ENCODE peak calls at places on chromosomes 12 and 14, in five cellular contexts. D, R, P, F and W are unnamed samples.

GRCh38 chr12:67269632-67270578 is 747 bp downstream of the CAND1 start:
- DNase-seq in D (peak; percentile 15), R (no peak), P (peak; percentile 30), F (peak; percentile 74), W (peak; percentile 25)

GRCh38 chr14:50002926-50003212 is 110.0 kb downstream of the ARF6 start:
- DNase-seq in D (no peak), R (no peak), P (no peak), F (no peak), W (no peak)

GRCh38 chr14:72614891-72615410 is 278.9 kb downstream of the DPF3 start:
- DNase-seq in D (no peak), R (no peak), P (no peak), F (peak; percentile 33), W (no peak)

GRCh38 chr12:121789800-121790748 is 3.4 kb downstream of the RHOF start:
- DNase-seq in D (no peak), R (peak; percentile 70), P (no peak), F (no peak), W (no peak)

GRCh38 chr14:81684696-81685095 is 151.0 kb upstream of the SEL1L start:
- DNase-seq in D (no peak), R (no peak), P (no peak), F (no peak), W (no peak)

GRCh38 chr14:102095231-102095870 is 8.5 kb upstream of the HSP90AA1 start:
- DNase-seq in D (no peak), R (no peak), P (no peak), F (no peak), W (no peak)

GRCh38 chr14:23469906-23470403 is 452 bp downstream of the NGDN start:
- DNase-seq in D (no peak), R (no peak), P (no peak), F (no peak), W (no peak)

GRCh38 chr14:75047506-75047905 is 3.8 kb downstream of the MLH3 start:
- DNase-seq in D (no peak), R (no peak), P (no peak), F (no peak), W (no peak)

GRCh38 chr14:55964081-55964480 is 154.1 kb upstream of the PELI2 start:
- DNase-seq in D (no peak), R (no peak), P (no peak), F (no peak), W (no peak)

GRCh38 chr14:91332448-91333059 is 85.1 kb downstream of the CCDC88C start:
- DNase-seq in D (peak; percentile 14), R (no peak), P (no peak), F (no peak), W (no peak)

GRCh38 chr12:8992086-8992409 is 2.7 kb downstream of the KLRG1 start:
- DNase-seq in D (no peak), R (no peak), P (no peak), F (no peak), W (no peak)

GRCh38 chr14:93957751-93958566 is 18.4 kb downstream of the ASB2 start:
- DNase-seq in D (no peak), R (no peak), P (no peak), F (no peak), W (no peak)

GRCh38 chr14:92850492-92850891 is 56.4 kb downstream of the GOLGA5 start:
- DNase-seq in D (no peak), R (no peak), P (no peak), F (no peak), W (no peak)

GRCh38 chr12:2251485-2252179 is 198.8 kb downstream of the CACNA1C start:
- DNase-seq in D (no peak), R (no peak), P (no peak), F (no peak), W (peak; percentile 45)

GRCh38 chr14:32400480-32400879 is 71.4 kb downstream of the AKAP6 start:
- DNase-seq in D (no peak), R (no peak), P (no peak), F (no peak), W (no peak)

GRCh38 chr14:90091393-90091792 is 29.6 kb downstream of the KCNK13 start:
- DNase-seq in D (no peak), R (no peak), P (no peak), F (no peak), W (no peak)

GRCh38 chr12:65685514-65685913 is 138.8 kb upstream of the HMGA2 start:
- DNase-seq in D (peak; percentile 24), R (no peak), P (peak; percentile 13), F (no peak), W (peak; percentile 31)

GRCh38 chr12:18886962-18887361 is 149.0 kb downstream of the CAPZA3 start:
- DNase-seq in D (no peak), R (no peak), P (no peak), F (no peak), W (no peak)

GRCh38 chr14:68898248-68899032 is 80.7 kb downstream of the ACTN1 start:
- DNase-seq in D (no peak), R (no peak), P (no peak), F (no peak), W (no peak)

GRCh38 chr14:28083456-28083855 is 683.1 kb upstream of the FOXG1 start:
- DNase-seq in D (no peak), R (no peak), P (no peak), F (no peak), W (no peak)

GRCh38 chr14:61516125-61516740 is 179.1 kb upstream of the HIF1A start:
- DNase-seq in D (no peak), R (no peak), P (no peak), F (no peak), W (no peak)

GRCh38 chr12:95390192-95390591 is 83.8 kb upstream of the METAP2 start:
- DNase-seq in D (no peak), R (peak; percentile 19), P (no peak), F (no peak), W (no peak)

GRCh38 chr14:69828372-69828771 is 31.3 kb upstream of the SLC10A1 start:
- DNase-seq in D (no peak), R (no peak), P (no peak), F (no peak), W (no peak)

GRCh38 chr12:13205809-13206559 is 9.5 kb downstream of the EMP1 start:
- DNase-seq in D (no peak), R (no peak), P (no peak), F (no peak), W (no peak)

GRCh38 chr12:82144505-82144904 is 213.7 kb downstream of the CCDC59 start:
- DNase-seq in D (no peak), R (no peak), P (no peak), F (no peak), W (no peak)

GRCh38 chr14:36662543-36663403 is 1.1 kb downstream of the PAX9 start:
- DNase-seq in D (no peak), R (no peak), P (no peak), F (peak; percentile 77), W (no peak)

GRCh38 chr12:11756022-11756421 is 106.5 kb downstream of the ETV6 start:
- DNase-seq in D (no peak), R (no peak), P (no peak), F (no peak), W (no peak)

GRCh38 chr14:51444381-51445000 is 204.4 kb downstream of the TMX1 start:
- DNase-seq in D (no peak), R (no peak), P (no peak), F (no peak), W (no peak)

GRCh38 chr12:85058339-85058738 is 22.2 kb downstream of the LRRIQ1 start:
- DNase-seq in D (no peak), R (no peak), P (no peak), F (no peak), W (no peak)

GRCh38 chr12:85059594-85059993 is 23.4 kb downstream of the LRRIQ1 start:
- DNase-seq in D (no peak), R (no peak), P (no peak), F (no peak), W (no peak)

GRCh38 chr12:85057370-85057963 is 21.3 kb downstream of the LRRIQ1 start:
- DNase-seq in D (peak; percentile 30), R (no peak), P (peak; percentile 63), F (peak; percentile 60), W (peak; percentile 23)
- TF ChIP-seq SUZ12 in D (no peak), R (no peak), P (no peak), F (no peak), W (no peak)

GRCh38 chr12:131911251-131911650 is 16.8 kb downstream of the ULK1 start:
- DNase-seq in D (no peak), R (no peak), P (no peak), F (no peak), W (no peak)

GRCh38 chr12:131908716-131909595 is 14.5 kb downstream of the ULK1 start:
- DNase-seq in D (no peak), R (no peak), P (no peak), F (no peak), W (no peak)

GRCh38 chr12:131908082-131908715 is 13.8 kb downstream of the ULK1 start:
- DNase-seq in D (no peak), R (no peak), P (no peak), F (no peak), W (no peak)

GRCh38 chr12:131910302-131911110 is 16.1 kb downstream of the ULK1 start:
- DNase-seq in D (no peak), R (no peak), P (no peak), F (no peak), W (no peak)

DNA sequence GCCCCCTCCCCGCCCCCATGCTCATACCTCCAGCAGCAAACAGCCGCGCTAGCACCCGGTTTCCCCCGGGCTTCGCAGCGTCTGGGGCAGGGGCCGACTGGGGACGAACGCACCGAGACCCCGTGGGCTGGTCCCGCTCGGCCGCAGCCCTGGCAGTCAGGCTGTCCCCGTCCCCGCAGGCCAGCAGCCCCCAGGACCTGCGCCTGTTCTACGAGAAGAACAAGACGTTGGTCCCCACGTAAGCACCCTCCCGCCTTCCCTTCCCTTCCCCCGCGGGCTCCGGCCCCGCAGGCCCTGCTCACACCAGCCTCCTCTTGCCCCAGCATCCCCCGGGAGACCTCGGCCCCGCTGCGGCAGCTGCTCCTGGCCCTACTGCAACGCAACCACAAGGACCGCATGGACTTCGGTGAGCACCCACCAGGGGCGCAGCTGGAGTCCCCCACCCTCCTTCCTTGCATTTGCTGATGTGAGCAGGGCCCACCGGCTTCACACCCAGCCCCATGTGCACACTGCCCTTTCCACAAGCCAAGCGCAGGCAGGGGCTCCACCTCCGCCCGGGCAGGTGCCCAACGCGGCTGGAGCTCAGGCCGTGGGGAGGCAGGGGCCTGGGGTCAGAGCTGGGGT is 15.3 kb downstream of the ULK1 start:
- DNase-seq in D (no peak), R (no peak), P (no peak), F (no peak), W (no peak)
- TF ChIP-seq SUZ12 in D (no peak), R (no peak), P (no peak), F (no peak), W (no peak)

GRCh38 chr12:127516467-127516866 is 750.5 kb upstream of the TMEM132C start:
- DNase-seq in D (no peak), R (no peak), P (no peak), F (no peak), W (no peak)

GRCh38 chr12:127515941-127516340 is 751.0 kb upstream of the TMEM132C start:
- DNase-seq in D (no peak), R (no peak), P (no peak), F (no peak), W (no peak)

GRCh38 chr12:127519766-127520165 is 747.2 kb upstream of the TMEM132C start:
- DNase-seq in D (no peak), R (no peak), P (no peak), F (no peak), W (no peak)
- TF ChIP-seq SUZ12 in D (no peak), R (no peak), P (no peak), F (no peak), W (no peak)

DNA sequence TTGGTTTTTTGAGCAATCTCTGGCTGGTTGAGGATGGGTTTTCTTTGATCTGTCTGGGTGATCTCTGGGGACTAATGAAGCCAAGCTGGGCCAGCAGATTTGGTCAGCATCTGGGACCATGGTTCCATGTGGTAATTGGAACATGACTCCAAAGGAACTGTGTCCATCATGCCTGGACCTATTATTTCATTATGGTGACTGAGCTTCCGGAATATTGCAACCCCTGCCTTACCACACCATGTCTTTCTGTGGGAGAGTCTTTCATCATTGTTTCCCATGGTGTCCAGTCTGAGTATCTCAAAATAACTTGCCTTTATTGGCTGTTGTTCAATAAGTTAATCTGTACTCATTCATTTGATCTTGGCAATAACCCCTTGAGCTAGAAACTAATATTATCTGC is 624.9 kb upstream of the TBX3 start:
- DNase-seq in D (no peak), R (no peak), P (no peak), F (no peak), W (no peak)
- TF ChIP-seq SUZ12 in D (no peak), R (no peak), P (no peak), F (no peak), W (no peak)